ENCODE peak calls at places on chromosomes 5 and 9, in eight cellular contexts. One of them, this sample, is unnamed.

GRCh38 chr9:121698627-121699270 is 47.3 kb downstream of the DAB2IP start:
- DNase-seq in M059J: no peak
- DNase-seq in H4: no peak
- DNase-seq in ovary: peak
- DNase-seq in left cardiac atrium: peak
- DNase-seq in hepatic stellate cell: peak
- DNase-seq in naive thymus-derived CD8-positive, alpha-beta T cell: no peak
- DNase-seq in midbrain: no peak
- DNase-seq in this sample: no peak

GRCh38 chr5:120108586-120109254 is 355.4 kb upstream of the PRR16 start:
- DNase-seq in M059J: no peak
- DNase-seq in H4: no peak
- DNase-seq in ovary: no peak
- DNase-seq in left cardiac atrium: no peak
- DNase-seq in hepatic stellate cell: no peak
- DNase-seq in naive thymus-derived CD8-positive, alpha-beta T cell: no peak
- DNase-seq in midbrain: no peak
- DNase-seq in this sample: no peak

GRCh38 chr5:147939431-147940114 is 33.2 kb upstream of the C5orf46 start:
- DNase-seq in M059J: peak
- DNase-seq in H4: peak
- DNase-seq in ovary: no peak
- DNase-seq in left cardiac atrium: no peak
- DNase-seq in hepatic stellate cell: no peak
- DNase-seq in naive thymus-derived CD8-positive, alpha-beta T cell: no peak
- DNase-seq in midbrain: no peak
- DNase-seq in this sample: no peak

GRCh38 chr5:149220750-149221149 is 50.9 kb upstream of the AFAP1L1 start:
- DNase-seq in M059J: no peak
- DNase-seq in H4: no peak
- DNase-seq in ovary: no peak
- DNase-seq in left cardiac atrium: no peak
- DNase-seq in hepatic stellate cell: no peak
- DNase-seq in naive thymus-derived CD8-positive, alpha-beta T cell: no peak
- DNase-seq in midbrain: no peak
- DNase-seq in this sample: no peak

GRCh38 chr5:41883243-41883642 is 13.0 kb upstream of the OXCT1 start:
- DNase-seq in M059J: no peak
- DNase-seq in H4: no peak
- DNase-seq in ovary: no peak
- DNase-seq in left cardiac atrium: no peak
- DNase-seq in hepatic stellate cell: no peak
- DNase-seq in naive thymus-derived CD8-positive, alpha-beta T cell: no peak
- DNase-seq in midbrain: no peak
- DNase-seq in this sample: no peak

GRCh38 chr9:106697390-106697789 is 165.6 kb upstream of the ZNF462 start:
- DNase-seq in M059J: no peak
- DNase-seq in H4: no peak
- DNase-seq in ovary: no peak
- DNase-seq in left cardiac atrium: no peak
- DNase-seq in hepatic stellate cell: no peak
- DNase-seq in naive thymus-derived CD8-positive, alpha-beta T cell: no peak
- DNase-seq in midbrain: no peak
- DNase-seq in this sample: no peak

GRCh38 chr5:167180899-167181298 is 1110.5 kb upstream of the WWC1 start:
- DNase-seq in M059J: no peak
- DNase-seq in H4: no peak
- DNase-seq in ovary: no peak
- DNase-seq in left cardiac atrium: no peak
- DNase-seq in hepatic stellate cell: no peak
- DNase-seq in naive thymus-derived CD8-positive, alpha-beta T cell: no peak
- DNase-seq in midbrain: no peak
- DNase-seq in this sample: no peak

GRCh38 chr9:136172412-136173079 is 32.4 kb downstream of the LHX3 start:
- DNase-seq in M059J: no peak
- DNase-seq in H4: no peak
- DNase-seq in ovary: no peak
- DNase-seq in left cardiac atrium: no peak
- DNase-seq in hepatic stellate cell: no peak
- DNase-seq in naive thymus-derived CD8-positive, alpha-beta T cell: no peak
- DNase-seq in midbrain: no peak
- DNase-seq in this sample: no peak

GRCh38 chr5:143108498-143109128 is 294.9 kb downstream of the NR3C1 start:
- DNase-seq in M059J: peak
- DNase-seq in H4: no peak
- DNase-seq in ovary: no peak
- DNase-seq in left cardiac atrium: peak
- DNase-seq in hepatic stellate cell: no peak
- DNase-seq in naive thymus-derived CD8-positive, alpha-beta T cell: no peak
- DNase-seq in midbrain: no peak
- DNase-seq in this sample: peak

GRCh38 chr9:116589392-116590354 is 97.4 kb upstream of the TRIM32 start:
- DNase-seq in M059J: peak
- DNase-seq in H4: peak
- DNase-seq in ovary: no peak
- DNase-seq in left cardiac atrium: no peak
- DNase-seq in hepatic stellate cell: peak
- DNase-seq in naive thymus-derived CD8-positive, alpha-beta T cell: no peak
- DNase-seq in midbrain: no peak
- DNase-seq in this sample: no peak

GRCh38 chr9:98481676-98482075 is 226.2 kb upstream of the TBC1D2 start:
- DNase-seq in M059J: peak
- DNase-seq in H4: no peak
- DNase-seq in ovary: no peak
- DNase-seq in left cardiac atrium: no peak
- DNase-seq in hepatic stellate cell: no peak
- DNase-seq in naive thymus-derived CD8-positive, alpha-beta T cell: no peak
- DNase-seq in midbrain: no peak
- DNase-seq in this sample: no peak

GRCh38 chr9:87640385-87640795 is 85.5 kb upstream of the CTSL start:
- DNase-seq in M059J: peak
- DNase-seq in H4: peak
- DNase-seq in ovary: peak
- DNase-seq in left cardiac atrium: peak
- DNase-seq in hepatic stellate cell: no peak
- DNase-seq in naive thymus-derived CD8-positive, alpha-beta T cell: no peak
- DNase-seq in midbrain: no peak
- DNase-seq in this sample: no peak

GRCh38 chr5:24916863-24917262 is 272.1 kb upstream of the CDH10 start:
- DNase-seq in M059J: no peak
- DNase-seq in H4: no peak
- DNase-seq in ovary: no peak
- DNase-seq in left cardiac atrium: no peak
- DNase-seq in hepatic stellate cell: no peak
- DNase-seq in naive thymus-derived CD8-positive, alpha-beta T cell: no peak
- DNase-seq in midbrain: no peak
- DNase-seq in this sample: no peak

GRCh38 chr9:1490341-1491115 is 440.4 kb downstream of the DMRT2 start:
- DNase-seq in M059J: peak
- DNase-seq in H4: peak
- DNase-seq in ovary: no peak
- DNase-seq in left cardiac atrium: no peak
- DNase-seq in hepatic stellate cell: no peak
- DNase-seq in naive thymus-derived CD8-positive, alpha-beta T cell: no peak
- DNase-seq in midbrain: no peak
- DNase-seq in this sample: no peak

GRCh38 chr5:98101131-98101530 is 672.3 kb upstream of the RGMB start:
- DNase-seq in M059J: no peak
- DNase-seq in H4: no peak
- DNase-seq in ovary: no peak
- DNase-seq in left cardiac atrium: no peak
- DNase-seq in hepatic stellate cell: no peak
- DNase-seq in naive thymus-derived CD8-positive, alpha-beta T cell: no peak
- DNase-seq in midbrain: no peak
- DNase-seq in this sample: no peak

GRCh38 chr9:4262735-4263141 is 37.1 kb downstream of the GLIS3 start:
- DNase-seq in M059J: peak
- DNase-seq in H4: peak
- DNase-seq in ovary: no peak
- DNase-seq in left cardiac atrium: no peak
- DNase-seq in hepatic stellate cell: peak
- DNase-seq in naive thymus-derived CD8-positive, alpha-beta T cell: no peak
- DNase-seq in midbrain: no peak
- DNase-seq in this sample: no peak

This sample was measured in heart left ventricle.